ENCODE peak calls at places on chromosomes 6 and 20, in seven cellular contexts. V is A549, Q is tibial nerve, M is lower lobe of right lung, Z is ovary, A is left ventricle myocardium inferior, H is hepatocyte. B is an unnamed sample. For H3K4me1, the result is how much of the 10 kb centered on the place peaks cover.

GRCh38 chr6:136635615-136636014 is 85.4 kb upstream of the MAP7 start:
- DNase-seq in V (no peak), Q (no peak), M (no peak), Z (no peak), A (no peak), H (no peak), B (no peak)

GRCh38 chr20:17635846-17636245 is 46.2 kb downstream of the RRBP1 start:
- DNase-seq in V (no peak), Q (no peak), M (no peak), Z (peak), A (no peak), H (no peak), B (no peak)

GRCh38 chr6:126066068-126067048 is 80.0 kb downstream of the TRMT11 start:
- DNase-seq in V (no peak), Q (no peak), M (no peak), Z (no peak), A (no peak), H (no peak), B (no peak)

GRCh38 chr6:154848580-154848979 is 115.4 kb downstream of the SCAF8 start:
- DNase-seq in V (no peak), Q (no peak), M (no peak), Z (no peak), A (no peak), H (no peak), B (no peak)

GRCh38 chr20:18831830-18832229 is 18.2 kb downstream of the SCP2D1 start:
- DNase-seq in V (no peak), Q (no peak), M (no peak), Z (no peak), A (no peak), H (peak), B (no peak)

GRCh38 chr20:49615401-49616153 is 47.6 kb upstream of the PTGIS start:
- DNase-seq in V (peak), Q (no peak), M (no peak), Z (peak), A (peak), H (no peak), B (no peak)

GRCh38 chr6:76885861-76886301 is 577.4 kb downstream of the HTR1B start:
- DNase-seq in V (no peak), Q (no peak), M (no peak), Z (no peak), A (no peak), H (no peak), B (no peak)

GRCh38 chr20:50713677-50714101 is 17.7 kb upstream of the PARD6B start:
- DNase-seq in V (no peak), Q (peak), M (no peak), Z (peak), A (no peak), H (peak), B (no peak)

DNA sequence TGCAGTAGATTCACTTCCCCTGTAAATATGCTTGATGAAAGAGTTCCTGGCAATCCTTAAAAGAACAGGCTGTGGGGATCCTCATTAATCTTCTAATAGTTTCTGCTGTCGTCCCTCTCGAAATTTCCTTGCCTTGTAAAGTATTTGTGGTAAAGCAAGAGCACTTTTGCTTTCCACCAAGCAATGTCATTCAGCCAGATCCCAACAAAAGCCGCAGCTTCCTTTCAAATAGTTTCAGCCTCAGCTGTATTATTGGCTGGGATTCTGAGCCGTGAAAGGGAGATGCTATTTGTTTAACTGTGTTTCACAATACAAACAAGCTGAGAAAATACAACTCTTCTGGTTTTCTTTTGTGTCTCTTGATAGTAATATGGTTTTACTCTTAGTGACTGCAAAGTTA is 48.9 kb upstream of the EPHA7 start:
- DNase-seq in V (no peak), Q (no peak), M (no peak), Z (no peak), A (no peak), H (peak), B (no peak)
- H3K4me3 ChIP-seq in V (no peak), Q (no peak), M (no peak), Z (no peak), A (no peak), H (no peak), B (no peak)

GRCh38 chr6:39804666-39805065 is 12.5 kb downstream of the DAAM2 start:
- DNase-seq in V (no peak), Q (peak), M (no peak), Z (no peak), A (no peak), H (peak), B (no peak)

GRCh38 chr6:39806277-39806676 is 14.1 kb downstream of the DAAM2 start:
- DNase-seq in V (no peak), Q (no peak), M (no peak), Z (no peak), A (no peak), H (no peak), B (no peak)

GRCh38 chr6:39800388-39801032 is 8.3 kb downstream of the DAAM2 start:
- DNase-seq in V (no peak), Q (peak), M (no peak), Z (no peak), A (no peak), H (no peak), B (no peak)

GRCh38 chr6:39801456-39802251 is 9.5 kb downstream of the DAAM2 start:
- DNase-seq in V (no peak), Q (peak), M (no peak), Z (no peak), A (no peak), H (no peak), B (no peak)

GRCh38 chr6:39803872-39804271 is 11.7 kb downstream of the DAAM2 start:
- DNase-seq in V (no peak), Q (no peak), M (no peak), Z (no peak), A (no peak), H (no peak), B (no peak)
- H3K4me1 ChIP-seq in V (under half), Q (under half), M (under half), Z (under half), A (under half), H (under half), B (under half)

DNA sequence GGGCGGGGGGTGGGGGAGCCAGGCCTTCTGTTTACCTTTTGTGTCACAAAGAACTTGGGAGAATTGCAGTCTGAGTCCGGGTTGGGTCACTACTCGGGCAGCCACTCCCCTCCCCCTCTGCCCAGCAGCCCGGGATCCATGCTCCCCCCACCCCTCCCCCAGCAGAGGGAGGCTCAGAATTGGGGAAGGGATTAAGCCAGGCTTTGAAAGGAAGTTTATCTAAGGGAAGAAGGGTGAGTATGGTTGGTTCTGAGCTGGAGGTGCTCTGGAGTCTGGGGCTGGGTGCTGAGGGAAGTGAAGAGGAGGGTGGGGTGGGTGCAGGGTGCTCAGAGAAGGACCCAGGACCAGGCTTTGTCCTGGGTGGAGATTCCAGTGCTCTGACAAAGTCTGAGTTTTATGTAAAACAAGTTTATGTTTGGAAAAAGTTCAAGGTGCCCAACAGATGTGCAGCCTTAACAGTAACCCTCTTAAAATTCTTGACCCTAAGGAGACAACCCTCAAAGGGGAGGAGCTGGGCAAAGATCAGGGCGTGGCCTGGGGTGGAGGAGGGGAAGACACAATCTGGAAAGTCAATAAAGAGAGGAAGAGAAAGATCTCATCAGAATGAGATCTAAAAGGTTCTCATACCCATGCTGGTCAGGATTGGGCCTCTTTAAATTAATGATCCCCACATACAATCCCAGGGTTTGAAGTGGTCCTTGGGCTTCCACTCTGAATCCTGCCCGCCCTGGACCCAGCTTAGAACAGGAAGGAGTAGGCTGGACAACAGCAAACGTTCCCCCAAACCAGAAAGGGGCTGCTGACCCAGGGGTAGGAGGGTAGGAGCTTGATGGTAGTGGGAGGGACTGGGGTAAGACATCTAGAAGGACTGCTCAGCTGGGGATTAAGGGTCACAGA is 32.8 kb downstream of the FOXP4 start:
- DNase-seq in V (peak), Q (no peak), M (no peak), Z (no peak), A (no peak), H (no peak), B (no peak)
- H3K27ac ChIP-seq in V (peak), Q (peak), M (peak), Z (no peak), A (peak), H (peak), B (peak)

DNA sequence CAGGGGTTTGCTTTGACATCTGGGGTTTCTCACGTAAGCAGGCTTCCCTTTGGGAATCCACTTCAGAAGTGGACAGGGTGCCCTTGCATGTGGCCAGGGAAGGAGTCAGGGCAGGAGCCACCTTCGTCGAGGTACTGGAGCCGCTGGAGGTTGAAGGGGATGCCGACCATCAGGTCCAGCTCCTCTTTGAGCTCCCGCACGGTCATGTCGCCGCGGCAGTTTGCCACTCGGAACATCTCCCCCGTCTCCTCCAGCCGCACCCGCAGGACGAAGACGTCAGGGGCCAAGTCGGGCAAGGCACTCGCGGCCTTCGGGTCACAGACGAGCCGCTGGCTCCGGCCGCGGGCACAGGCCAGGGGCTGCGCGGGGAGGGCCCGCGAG is 360 bp downstream of the ANKRD60 start:
- DNase-seq in V (no peak), Q (no peak), M (no peak), Z (peak), A (no peak), H (no peak), B (no peak)
- H3K4me3 ChIP-seq in V (no peak), Q (no peak), M (no peak), Z (no peak), A (peak), H (no peak), B (no peak)